ENCODE peak calls at places on chromosomes 4 and X, in four cellular contexts. One of them, this sample, is unnamed.

GRCh38 chr4:130183096-130183495 is 1087.1 kb downstream of the C4orf33 start:
- DNase-seq in GM12891: no peak
- DNase-seq in breast epithelium: no peak
- DNase-seq in vagina: no peak
- DNase-seq in this sample: no peak

GRCh38 chr4:6885953-6886557 is 23.6 kb upstream of the TBC1D14 start:
- DNase-seq in breast epithelium: no peak
- DNase-seq in vagina: no peak
- DNase-seq in GM12891: no peak
- DNase-seq in this sample: no peak

GRCh38 chr4:155741546-155741945 is 17.3 kb upstream of the GUCY1B1 start:
- DNase-seq in GM12891: no peak
- DNase-seq in breast epithelium: no peak
- DNase-seq in vagina: no peak
- DNase-seq in this sample: no peak

GRCh38 chr4:60656171-60656570 is 544.0 kb upstream of the ADGRL3 start:
- DNase-seq in vagina: no peak
- DNase-seq in GM12891: no peak
- DNase-seq in breast epithelium: no peak
- DNase-seq in this sample: no peak

GRCh38 chr4:2333916-2334644 is 72.2 kb upstream of the MXD4 start:
- DNase-seq in vagina: no peak
- DNase-seq in GM12891: no peak
- DNase-seq in breast epithelium: no peak
- DNase-seq in this sample: no peak

GRCh38 chr4:83212041-83212851 is 72.4 kb downstream of the COQ2 start:
- DNase-seq in breast epithelium: no peak
- DNase-seq in GM12891: no peak
- DNase-seq in vagina: no peak
- DNase-seq in this sample: peak; percentile 71

GRCh38 chr4:126223784-126224407 is 909.1 kb downstream of the FAT4 start:
- DNase-seq in GM12891: no peak
- DNase-seq in breast epithelium: no peak
- DNase-seq in vagina: no peak
- DNase-seq in this sample: no peak

GRCh38 chr4:182585321-182585720 is 331.9 kb downstream of the DCTD start:
- DNase-seq in breast epithelium: no peak
- DNase-seq in vagina: no peak
- DNase-seq in GM12891: no peak
- DNase-seq in this sample: no peak

GRCh38 chr4:37847311-37847710 is 20.8 kb downstream of the PGM2 start:
- DNase-seq in breast epithelium: no peak
- DNase-seq in vagina: no peak
- DNase-seq in GM12891: no peak
- DNase-seq in this sample: no peak

GRCh38 chrX:149804102-149804501 is 22.4 kb downstream of the MAGEA9 start:
- DNase-seq in breast epithelium: no peak
- DNase-seq in GM12891: no peak
- DNase-seq in vagina: no peak
- DNase-seq in this sample: no peak

GRCh38 chrX:5397409-5397808 is 831.3 kb downstream of the NLGN4X start:
- DNase-seq in vagina: no peak
- DNase-seq in breast epithelium: no peak
- DNase-seq in GM12891: no peak
- DNase-seq in this sample: no peak

GRCh38 chr4:158778712-158779111 is 9.9 kb downstream of the FNIP2 start:
- DNase-seq in breast epithelium: no peak
- DNase-seq in vagina: no peak
- DNase-seq in GM12891: no peak
- DNase-seq in this sample: peak; percentile 56

GRCh38 chr4:140726776-140727500 is 29.2 kb downstream of the TBC1D9 start:
- DNase-seq in vagina: no peak
- DNase-seq in GM12891: no peak
- DNase-seq in breast epithelium: no peak
- DNase-seq in this sample: no peak

GRCh38 chrX:46575586-46575985 is 2.0 kb downstream of the CHST7 start:
- DNase-seq in GM12891: no peak
- DNase-seq in vagina: no peak
- DNase-seq in breast epithelium: no peak
- DNase-seq in this sample: no peak

GRCh38 chr4:30600246-30600645 is 119.9 kb upstream of the PCDH7 start:
- DNase-seq in GM12891: no peak
- DNase-seq in vagina: no peak
- DNase-seq in breast epithelium: no peak
- DNase-seq in this sample: no peak

GRCh38 chr4:77332696-77333270 is 175.8 kb downstream of the CCNG2 start:
- DNase-seq in vagina: no peak
- DNase-seq in GM12891: no peak
- DNase-seq in breast epithelium: no peak
- DNase-seq in this sample: no peak

GRCh38 chrX:54044877-54045328 is 630 bp upstream of the PHF8 start:
- DNase-seq in breast epithelium: no peak
- DNase-seq in vagina: no peak
- DNase-seq in GM12891: no peak
- DNase-seq in this sample: no peak

GRCh38 chr4:169268951-169269781 is 1.6 kb downstream of the SH3RF1 start:
- DNase-seq in GM12891: no peak
- DNase-seq in vagina: no peak
- DNase-seq in breast epithelium: no peak
- DNase-seq in this sample: peak; percentile 31

GRCh38 chr4:170420255-170420693 is 330.5 kb upstream of the AADAT start:
- DNase-seq in vagina: no peak
- DNase-seq in breast epithelium: no peak
- DNase-seq in GM12891: no peak
- DNase-seq in this sample: no peak

GRCh38 chrX:46666831-46667230 is 92.1 kb downstream of the SLC9A7 start:
- DNase-seq in breast epithelium: no peak
- DNase-seq in GM12891: no peak
- DNase-seq in vagina: no peak
- DNase-seq in this sample: no peak

GRCh38 chr4:35754047-35754446 is 490.3 kb downstream of the ARAP2 start:
- DNase-seq in vagina: no peak
- DNase-seq in breast epithelium: no peak
- DNase-seq in GM12891: no peak
- DNase-seq in this sample: no peak

GRCh38 chr4:76376534-76376933 is 44.4 kb downstream of the CCDC158 start:
- DNase-seq in breast epithelium: no peak
- DNase-seq in vagina: no peak
- DNase-seq in GM12891: no peak
- DNase-seq in this sample: no peak

GRCh38 chr4:38591617-38592337 is 72.2 kb upstream of the KLF3 start:
- DNase-seq in breast epithelium: no peak
- DNase-seq in GM12891: no peak
- DNase-seq in vagina: no peak
- DNase-seq in this sample: no peak

GRCh38 chr4:62881901-62882300 is 1527.3 kb downstream of the TECRL start:
- DNase-seq in breast epithelium: no peak
- DNase-seq in vagina: no peak
- DNase-seq in GM12891: no peak
- DNase-seq in this sample: no peak

GRCh38 chr4:26557164-26557563 is 26.7 kb upstream of the TBC1D19 start:
- DNase-seq in vagina: no peak
- DNase-seq in GM12891: no peak
- DNase-seq in breast epithelium: no peak
- DNase-seq in this sample: no peak

GRCh38 chr4:173151496-173151895 is 17.1 kb upstream of the GALNT7 start:
- DNase-seq in vagina: no peak
- DNase-seq in breast epithelium: no peak
- DNase-seq in GM12891: no peak
- DNase-seq in this sample: no peak

GRCh38 chr4:84317513-84317912 is 181.6 kb downstream of the NKX6-1 start:
- DNase-seq in GM12891: no peak
- DNase-seq in vagina: no peak
- DNase-seq in breast epithelium: no peak
- DNase-seq in this sample: no peak

GRCh38 chrX:64894454-64895038 is 81.7 kb downstream of the ZC4H2 start:
- DNase-seq in vagina: no peak
- DNase-seq in breast epithelium: no peak
- DNase-seq in GM12891: no peak
- DNase-seq in this sample: peak; percentile 51

GRCh38 chr4:113404846-113405245 is 355.4 kb downstream of the ANK2 start:
- DNase-seq in vagina: no peak
- DNase-seq in GM12891: no peak
- DNase-seq in breast epithelium: no peak
- DNase-seq in this sample: no peak

GRCh38 chr4:98506462-98507132 is 151.8 kb downstream of the TSPAN5 start:
- DNase-seq in vagina: peak; percentile 3
- DNase-seq in GM12891: no peak
- DNase-seq in breast epithelium: no peak
- DNase-seq in this sample: no peak

GRCh38 chr4:56118845-56119244 is 170.1 kb downstream of the CEP135 start:
- DNase-seq in vagina: no peak
- DNase-seq in breast epithelium: no peak
- DNase-seq in GM12891: no peak
- DNase-seq in this sample: no peak

GRCh38 chrX:100381613-100382012 is 28.5 kb downstream of the PCDH19 start:
- DNase-seq in breast epithelium: no peak
- DNase-seq in vagina: no peak
- DNase-seq in GM12891: no peak
- DNase-seq in this sample: no peak

GRCh38 chr4:2712261-2712842 is 43.8 kb downstream of the TNIP2 start:
- DNase-seq in breast epithelium: peak; percentile 10
- DNase-seq in vagina: no peak
- DNase-seq in GM12891: no peak
- DNase-seq in this sample: no peak

GRCh38 chrX:150842198-150842553 is 56.3 kb downstream of the CD99L2 start:
- DNase-seq in vagina: no peak
- DNase-seq in GM12891: no peak
- DNase-seq in breast epithelium: no peak
- DNase-seq in this sample: peak; percentile 16

GRCh38 chr4:162061214-162061613 is 102.6 kb downstream of the FSTL5 start:
- DNase-seq in GM12891: no peak
- DNase-seq in vagina: no peak
- DNase-seq in breast epithelium: no peak
- DNase-seq in this sample: no peak

DNA sequence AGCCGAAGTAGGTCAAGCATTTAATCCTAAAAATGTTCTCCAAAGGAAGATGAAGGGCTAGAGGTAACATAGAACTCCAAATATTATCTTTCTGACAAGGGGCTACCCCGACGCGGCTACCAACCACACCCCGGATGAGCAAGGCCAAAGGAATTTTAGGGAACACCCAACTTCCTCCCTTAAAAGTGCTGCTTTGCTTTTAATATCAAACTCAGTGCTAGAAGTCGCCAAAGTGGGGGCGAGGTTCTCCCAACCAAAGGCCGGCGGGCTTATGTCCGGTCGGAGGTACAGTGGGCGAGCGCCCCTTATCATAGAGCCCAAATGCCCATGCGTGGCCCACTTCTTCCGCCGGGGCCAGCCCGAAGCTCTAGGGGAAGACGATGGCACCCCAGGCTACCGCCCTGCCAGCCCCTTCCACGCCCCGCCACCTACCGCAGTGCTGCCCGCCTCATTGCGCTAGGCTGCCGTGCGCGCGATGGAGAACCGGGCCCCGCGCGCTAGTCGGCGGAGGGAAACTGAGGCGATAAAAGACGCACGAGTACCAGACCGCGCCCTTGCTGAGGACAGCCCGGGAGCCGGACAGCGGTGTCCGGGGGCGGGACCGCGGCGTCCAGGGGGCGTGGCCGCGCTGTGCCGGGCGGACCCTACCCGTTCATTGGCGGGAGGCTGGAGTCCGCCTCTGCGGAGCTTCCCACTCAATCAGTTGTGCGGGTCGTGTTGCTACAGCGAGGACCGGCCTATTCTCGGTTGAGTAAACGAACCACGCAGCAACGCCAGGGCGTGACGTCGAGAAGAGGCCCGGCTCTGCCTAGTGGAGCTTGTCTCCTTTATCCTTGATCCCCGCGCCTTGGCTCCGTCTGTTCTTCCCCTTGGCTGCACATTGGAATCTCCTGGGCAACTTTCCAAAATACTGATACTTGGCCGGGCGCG is at the start of gene ACOT9:
- DNase-seq in GM12891: peak; percentile 68
- DNase-seq in vagina: no peak
- DNase-seq in breast epithelium: peak; percentile 80
- DNase-seq in this sample: peak; percentile 91
- TF ChIP-seq POLR2AphosphoS5 in GM12891: no peak
- TF ChIP-seq POLR2AphosphoS5 in vagina: peak; percentile 33
- TF ChIP-seq POLR2AphosphoS5 in breast epithelium: peak; percentile 57
- TF ChIP-seq POLR2AphosphoS5 in this sample: peak; percentile 78

DNA sequence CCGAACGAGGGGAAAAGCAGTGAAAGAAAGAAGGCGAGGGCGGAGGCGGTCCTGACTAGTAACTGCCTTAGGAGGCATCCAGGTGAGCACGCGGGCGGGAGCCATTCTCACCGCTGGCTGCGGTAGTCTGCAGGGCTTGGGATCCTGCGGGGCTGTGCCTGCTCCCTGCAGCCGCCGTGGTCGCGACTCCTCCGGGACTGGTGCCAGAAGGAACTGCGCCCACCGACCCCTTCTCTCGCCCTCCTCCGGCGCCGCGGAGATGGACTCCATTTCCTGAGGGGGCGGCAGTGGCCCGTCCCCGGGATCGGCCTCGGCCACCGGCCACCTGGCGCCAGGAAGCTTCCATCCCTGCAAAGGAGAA is 545 bp downstream of the NFXL1 start:
- DNase-seq in breast epithelium: no peak
- DNase-seq in vagina: no peak
- DNase-seq in GM12891: peak; percentile 23
- DNase-seq in this sample: peak; percentile 50
- TF ChIP-seq POLR2A in breast epithelium: no peak
- TF ChIP-seq POLR2A in vagina: no peak
- TF ChIP-seq POLR2A in GM12891: no peak
- TF ChIP-seq POLR2A in this sample: no peak

DNA sequence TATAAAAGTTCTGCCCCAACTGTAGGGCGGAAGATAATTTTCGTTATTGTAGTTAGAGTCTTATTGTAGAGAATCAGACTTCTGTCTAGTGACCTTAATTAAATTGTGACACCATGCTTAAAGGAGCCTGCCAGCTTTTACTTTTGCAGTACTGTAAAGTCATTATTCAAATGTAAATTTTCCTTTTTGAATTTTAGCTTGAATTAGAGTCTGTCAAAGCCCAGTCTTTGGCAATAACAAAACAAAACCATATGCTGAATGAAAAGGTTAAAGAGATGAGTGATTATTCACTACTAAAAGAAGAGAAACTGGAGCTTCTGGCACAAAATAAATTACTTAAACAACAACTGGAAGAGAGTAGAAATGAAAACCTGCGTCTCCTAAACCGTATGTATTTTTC is 21.8 kb downstream of the OFD1 start:
- DNase-seq in breast epithelium: no peak
- DNase-seq in vagina: no peak
- DNase-seq in GM12891: no peak
- DNase-seq in this sample: no peak
- TF ChIP-seq POLR2AphosphoS5 in breast epithelium: no peak
- TF ChIP-seq POLR2AphosphoS5 in vagina: no peak
- TF ChIP-seq POLR2AphosphoS5 in GM12891: no peak
- TF ChIP-seq POLR2AphosphoS5 in this sample: no peak

DNA sequence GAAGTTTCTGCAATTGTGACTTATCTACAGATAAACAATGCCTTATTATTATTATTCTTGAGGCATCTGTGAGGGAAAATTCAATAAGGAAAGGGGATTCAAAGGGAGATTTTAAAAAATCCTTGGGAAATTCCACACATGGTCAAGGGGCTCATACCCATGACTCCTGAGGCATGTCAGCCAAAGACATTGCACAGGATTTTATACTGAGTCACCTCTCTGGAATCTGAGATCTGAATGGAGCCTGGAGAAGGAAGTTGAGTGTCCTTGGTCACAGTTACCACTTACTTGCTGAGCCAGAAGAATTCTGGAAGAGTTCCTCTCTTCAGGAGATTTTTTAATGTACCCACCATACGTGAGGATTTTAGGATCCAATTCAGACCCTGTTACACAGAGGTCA is 14.4 kb upstream of the CXCL8 start:
- DNase-seq in GM12891: no peak
- DNase-seq in breast epithelium: no peak
- DNase-seq in vagina: no peak
- DNase-seq in this sample: no peak
- TF ChIP-seq POLR2A in GM12891: no peak
- TF ChIP-seq POLR2A in breast epithelium: no peak
- TF ChIP-seq POLR2A in vagina: no peak
- TF ChIP-seq POLR2A in this sample: no peak